ENCODE peak calls at places on chromosomes 6 and 20, in four cellular contexts. O is keratinocyte, R is SK-N-SH, K is aorta. U is an unnamed sample. For H3K36me3, the result is how much of the 10 kb centered on the place peaks cover.

GRCh38 chr6:4281341-4282293 is 146.2 kb upstream of the ECI2 start:
- DNase-seq in O (peak), R (no peak), K (no peak), U (peak)

GRCh38 chr20:50385733-50386640 is 124.2 kb upstream of the PTPN1 start:
- DNase-seq in O (no peak), R (no peak), K (peak), U (no peak)

GRCh38 chr6:33407132-33407718 is 3.6 kb upstream of the PHF1 start:
- DNase-seq in O (no peak), R (no peak), K (no peak), U (no peak)

GRCh38 chr6:20069130-20069529 is 143.1 kb downstream of the MBOAT1 start:
- DNase-seq in O (no peak), R (peak), K (no peak), U (no peak)

GRCh38 chr20:53824779-53825178 is 231.1 kb upstream of the ZNF217 start:
- DNase-seq in O (no peak), R (no peak), K (no peak), U (no peak)

GRCh38 chr6:98657764-98658163 is 176.6 kb upstream of the POU3F2 start:
- DNase-seq in O (no peak), R (no peak), K (no peak), U (peak)

GRCh38 chr6:130749402-130749801 is 77.8 kb upstream of the SMLR1 start:
- DNase-seq in O (no peak), R (no peak), K (no peak), U (peak)

GRCh38 chr6:109804020-109804419 is 112.9 kb downstream of the FIG4 start:
- DNase-seq in O (no peak), R (no peak), K (no peak), U (no peak)

GRCh38 chr6:35385457-35386202 is 43.3 kb downstream of the PPARD start:
- DNase-seq in O (no peak), R (no peak), K (no peak), U (no peak)

GRCh38 chr20:53647286-53647821 is 53.7 kb upstream of the ZNF217 start:
- DNase-seq in O (no peak), R (no peak), K (no peak), U (no peak)

GRCh38 chr20:57672164-57672563 is 37.7 kb downstream of the PMEPA1 start:
- DNase-seq in O (no peak), R (peak), K (peak), U (no peak)

GRCh38 chr6:110949679-110950285 is 8.7 kb upstream of the GTF3C6 start:
- DNase-seq in O (no peak), R (peak), K (no peak), U (no peak)

GRCh38 chr20:14445310-14445709 is 107.9 kb upstream of the FLRT3 start:
- DNase-seq in O (peak), R (no peak), K (no peak), U (no peak)

GRCh38 chr6:109164331-109164730 is 69.0 kb downstream of the CEP57L1 start:
- DNase-seq in O (no peak), R (no peak), K (no peak), U (no peak)

GRCh38 chr20:31838646-31839292 is 6.6 kb downstream of the FOXS1 start:
- DNase-seq in O (no peak), R (no peak), K (no peak), U (no peak)

GRCh38 chr20:41175201-41175651 is 37.9 kb downstream of the PLCG1 start:
- DNase-seq in O (no peak), R (no peak), K (no peak), U (peak)

GRCh38 chr6:20998748-20999448 is 464.6 kb downstream of the CDKAL1 start:
- DNase-seq in O (no peak), R (no peak), K (no peak), U (no peak)

GRCh38 chr6:119273799-119274595 is 75.6 kb downstream of the MAN1A1 start:
- DNase-seq in O (no peak), R (peak), K (no peak), U (no peak)

GRCh38 chr6:89723046-89723445 is 84.5 kb upstream of the LYRM2 start:
- DNase-seq in O (no peak), R (no peak), K (no peak), U (no peak)

GRCh38 chr6:81228912-81229540 is 523.5 kb downstream of the TENT5A start:
- DNase-seq in O (no peak), R (peak), K (no peak), U (no peak)

GRCh38 chr6:26022166-26022510 is 59.5 kb downstream of the TRIM38 start:
- DNase-seq in O (no peak), R (peak), K (no peak), U (peak)

GRCh38 chr6:95352064-95352463 is 225.3 kb upstream of the MANEA start:
- DNase-seq in O (no peak), R (no peak), K (no peak), U (no peak)

GRCh38 chr6:157774153-157775135 is 48.6 kb upstream of the SNX9 start:
- DNase-seq in O (no peak), R (peak), K (no peak), U (peak)

GRCh38 chr6:83467620-83468036 is 36.8 kb upstream of the ME1 start:
- DNase-seq in O (no peak), R (no peak), K (no peak), U (no peak)

GRCh38 chr6:513058-513457 is 121.5 kb downstream of the IRF4 start:
- DNase-seq in O (no peak), R (no peak), K (no peak), U (no peak)

GRCh38 chr6:37058084-37058586 is 52.7 kb downstream of the FGD2 start:
- DNase-seq in O (no peak), R (no peak), K (no peak), U (no peak)

GRCh38 chr6:122372647-122373046 is 26.8 kb upstream of the HSF2 start:
- DNase-seq in O (no peak), R (no peak), K (no peak), U (no peak)

GRCh38 chr6:168581236-168581635 is 140.3 kb downstream of the SMOC2 start:
- DNase-seq in O (no peak), R (no peak), K (peak), U (no peak)

GRCh38 chr20:17480696-17481095 is 50.5 kb downstream of the BFSP1 start:
- DNase-seq in O (no peak), R (no peak), K (no peak), U (no peak)

GRCh38 chr6:138817799-138818198 is 21.9 kb downstream of the ECT2L start:
- DNase-seq in O (peak), R (no peak), K (no peak), U (peak)

GRCh38 chr6:161139766-161140553 is 133.9 kb downstream of the AGPAT4 start:
- DNase-seq in O (no peak), R (no peak), K (peak), U (peak)

GRCh38 chr20:56393133-56393472 is 658 bp downstream of the CSTF1 start:
- DNase-seq in O (no peak), R (peak), K (no peak), U (no peak)

GRCh38 chr20:40265872-40266533 is 423.0 kb downstream of the MAFB start:
- DNase-seq in O (no peak), R (peak), K (no peak), U (peak)

GRCh38 chr6:14272111-14273085 is 154.8 kb downstream of the CD83 start:
- DNase-seq in O (peak), R (no peak), K (no peak), U (no peak)

GRCh38 chr20:4161447-4162251 is 146.3 kb upstream of the RNF24 start:
- DNase-seq in O (no peak), R (no peak), K (peak), U (peak)

GRCh38 chr20:47502271-47502730 is 614 bp downstream of the NCOA3 start:
- DNase-seq in O (no peak), R (no peak), K (no peak), U (peak)

GRCh38 chr20:61166324-61166723 is 85.7 kb upstream of the CDH4 start:
- DNase-seq in O (no peak), R (no peak), K (no peak), U (no peak)

GRCh38 chr20:57900226-57900905 is 190.6 kb upstream of the PMEPA1 start:
- DNase-seq in O (no peak), R (no peak), K (peak), U (no peak)

GRCh38 chr6:14765106-14765505 is 480.8 kb upstream of the JARID2 start:
- DNase-seq in O (no peak), R (no peak), K (no peak), U (no peak)

GRCh38 chr20:37901280-37901666 is 1.7 kb upstream of the VSTM2L start:
- DNase-seq in O (no peak), R (no peak), K (no peak), U (peak)

GRCh38 chr6:43331470-43331869 is 22.8 kb upstream of the CRIP3 start:
- DNase-seq in O (no peak), R (no peak), K (no peak), U (no peak)

GRCh38 chr6:43335469-43335868 is 26.8 kb upstream of the CRIP3 start:
- DNase-seq in O (no peak), R (no peak), K (no peak), U (no peak)

GRCh38 chr6:43331876-43332275 is 23.2 kb upstream of the CRIP3 start:
- DNase-seq in O (no peak), R (no peak), K (no peak), U (no peak)

GRCh38 chr6:43338243-43338642 is 29.6 kb upstream of the CRIP3 start:
- DNase-seq in O (no peak), R (no peak), K (no peak), U (no peak)

GRCh38 chr6:43334466-43335095 is 26.0 kb upstream of the CRIP3 start:
- DNase-seq in O (no peak), R (peak), K (no peak), U (peak)
- H3K36me3 ChIP-seq in O (under half), R (under half), K (under half), U (under half)

DNA sequence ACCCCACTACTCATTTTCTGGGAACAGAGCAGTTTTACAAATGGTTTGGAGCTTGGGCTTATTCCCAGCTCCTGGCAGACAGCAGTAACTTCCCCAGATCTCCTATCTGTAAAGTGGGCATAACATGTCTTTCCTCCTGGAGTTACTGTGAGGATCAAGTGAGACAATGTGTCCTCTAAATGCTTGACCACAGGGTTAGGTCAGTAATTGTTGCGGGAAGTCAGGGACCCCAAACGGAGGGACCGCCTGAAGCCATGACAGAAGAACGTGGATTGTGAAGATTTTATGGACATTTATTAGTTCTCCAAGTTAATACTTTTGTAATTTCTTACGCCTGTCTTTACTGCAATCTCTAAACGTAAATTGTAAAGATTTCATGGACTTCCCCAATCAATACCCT is 15.3 kb upstream of the ZNFX1 start:
- DNase-seq in O (no peak), R (no peak), K (no peak), U (peak)
- H3K36me3 ChIP-seq in O (under half), R (under half), K (under half), U (under half)

GRCh38 chr20:51711426-51711825 is 56.8 kb downstream of the ATP9A start:
- DNase-seq in O (no peak), R (no peak), K (no peak), U (no peak)
- H3K36me3 ChIP-seq in O (under half), R (under half), K (under half), U (under half)

GRCh38 chr6:160058603-160059215 is 62.9 kb upstream of the SLC22A1 start:
- DNase-seq in O (no peak), R (no peak), K (no peak), U (no peak)
- H3K36me3 ChIP-seq in O (half or more), R (half or more), K (under half), U (half or more)

GRCh38 chr20:35463455-35464300 is 8.3 kb downstream of the CEP250 start:
- DNase-seq in O (no peak), R (peak), K (no peak), U (peak)
- H3K36me3 ChIP-seq in O (under half), R (under half), K (under half), U (under half)

DNA sequence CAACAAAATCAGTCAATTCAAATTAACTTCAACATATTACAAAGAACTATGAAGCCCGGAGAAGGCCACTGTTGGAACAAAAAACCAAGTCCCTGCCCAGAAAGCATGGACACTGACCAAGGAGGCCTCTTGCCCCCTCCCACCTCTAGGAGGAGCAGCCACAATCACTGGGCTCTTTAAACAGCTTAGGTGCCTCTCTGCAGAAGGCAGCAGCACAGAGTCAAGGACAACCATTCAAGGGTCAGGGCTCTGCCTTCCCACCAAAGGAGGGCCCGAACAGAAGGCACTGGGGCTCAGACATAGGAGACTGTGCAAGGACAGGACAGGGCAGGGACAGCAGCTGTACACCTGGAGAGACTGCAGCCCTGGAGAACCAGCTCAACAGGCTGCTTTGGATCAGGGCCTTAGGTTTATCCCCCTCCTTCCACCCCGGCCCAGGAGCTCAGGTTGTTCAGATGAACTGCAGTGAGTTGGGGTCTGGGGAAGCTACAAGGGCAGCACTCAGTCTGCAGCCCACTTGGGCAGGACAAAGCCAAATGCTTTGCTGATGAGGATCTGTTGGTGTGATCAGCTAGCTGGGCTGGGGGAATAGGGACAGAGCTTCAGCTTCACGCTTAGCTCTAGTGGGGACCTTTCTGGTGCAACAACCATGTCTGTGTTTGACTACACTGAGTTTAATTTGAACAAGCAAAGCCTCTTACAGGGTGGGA is 17.8 kb downstream of the TOMM34 start:
- DNase-seq in O (no peak), R (no peak), K (no peak), U (peak)
- H3K36me3 ChIP-seq in O (under half), R (half or more), K (under half), U (half or more)

U was measured in endodermal cell.